ENCODE peak calls at places on chromosomes 4 and X, in nine cellular contexts. One of them, this sample, is unnamed.

GRCh38 chr4:42371306-42372063 is 25.8 kb upstream of the SHISA3 start:
- DNase-seq in PC-3: peak
- DNase-seq in neural progenitor cell: peak
- DNase-seq in IMR-90: peak
- DNase-seq in fibroblast of lung: peak
- DNase-seq in astrocyte: peak
- DNase-seq in MM.1S: peak
- DNase-seq in H9: no peak
- DNase-seq in H1: no peak
- DNase-seq in this sample: no peak

GRCh38 chr4:177485528-177485927 is 43.3 kb upstream of the AGA start:
- DNase-seq in H9: no peak
- DNase-seq in neural progenitor cell: no peak
- DNase-seq in IMR-90: peak
- DNase-seq in MM.1S: no peak
- DNase-seq in H1: no peak
- DNase-seq in PC-3: peak
- DNase-seq in fibroblast of lung: peak
- DNase-seq in astrocyte: peak
- DNase-seq in this sample: no peak

GRCh38 chr4:133588306-133588705 is 439.2 kb downstream of the PCDH10 start:
- DNase-seq in PC-3: no peak
- DNase-seq in fibroblast of lung: no peak
- DNase-seq in astrocyte: peak
- DNase-seq in H1: no peak
- DNase-seq in neural progenitor cell: no peak
- DNase-seq in H9: no peak
- DNase-seq in MM.1S: no peak
- DNase-seq in IMR-90: no peak
- DNase-seq in this sample: no peak

GRCh38 chr4:52651993-52652672 is 7.0 kb downstream of the USP46 start:
- DNase-seq in PC-3: peak
- DNase-seq in neural progenitor cell: no peak
- DNase-seq in H9: no peak
- DNase-seq in astrocyte: no peak
- DNase-seq in MM.1S: no peak
- DNase-seq in fibroblast of lung: no peak
- DNase-seq in H1: no peak
- DNase-seq in IMR-90: peak
- DNase-seq in this sample: no peak

GRCh38 chr4:44772340-44772739 is 46.0 kb upstream of the GNPDA2 start:
- DNase-seq in MM.1S: no peak
- DNase-seq in fibroblast of lung: no peak
- DNase-seq in astrocyte: no peak
- DNase-seq in neural progenitor cell: no peak
- DNase-seq in IMR-90: no peak
- DNase-seq in H9: no peak
- DNase-seq in H1: no peak
- DNase-seq in PC-3: no peak
- DNase-seq in this sample: no peak

GRCh38 chr4:53196872-53197759 is 168.7 kb downstream of the SCFD2 start:
- DNase-seq in astrocyte: peak
- DNase-seq in fibroblast of lung: peak
- DNase-seq in H9: no peak
- DNase-seq in PC-3: peak
- DNase-seq in IMR-90: peak
- DNase-seq in neural progenitor cell: peak
- DNase-seq in H1: no peak
- DNase-seq in MM.1S: peak
- DNase-seq in this sample: no peak

GRCh38 chrX:43025806-43026205 is 247.8 kb upstream of the PPP1R2C start:
- DNase-seq in IMR-90: no peak
- DNase-seq in fibroblast of lung: no peak
- DNase-seq in H9: no peak
- DNase-seq in PC-3: no peak
- DNase-seq in H1: no peak
- DNase-seq in MM.1S: no peak
- DNase-seq in astrocyte: no peak
- DNase-seq in neural progenitor cell: no peak
- DNase-seq in this sample: no peak

GRCh38 chr4:77209012-77209411 is 52.0 kb downstream of the CCNG2 start:
- DNase-seq in PC-3: no peak
- DNase-seq in H1: no peak
- DNase-seq in H9: no peak
- DNase-seq in MM.1S: no peak
- DNase-seq in astrocyte: no peak
- DNase-seq in fibroblast of lung: no peak
- DNase-seq in neural progenitor cell: no peak
- DNase-seq in IMR-90: no peak
- DNase-seq in this sample: no peak

GRCh38 chr4:3657917-3658913 is 108.0 kb upstream of the ADRA2C start:
- DNase-seq in IMR-90: peak
- DNase-seq in fibroblast of lung: peak
- DNase-seq in H9: no peak
- DNase-seq in PC-3: no peak
- DNase-seq in astrocyte: peak
- DNase-seq in H1: no peak
- DNase-seq in MM.1S: no peak
- DNase-seq in neural progenitor cell: no peak
- DNase-seq in this sample: peak

DNA sequence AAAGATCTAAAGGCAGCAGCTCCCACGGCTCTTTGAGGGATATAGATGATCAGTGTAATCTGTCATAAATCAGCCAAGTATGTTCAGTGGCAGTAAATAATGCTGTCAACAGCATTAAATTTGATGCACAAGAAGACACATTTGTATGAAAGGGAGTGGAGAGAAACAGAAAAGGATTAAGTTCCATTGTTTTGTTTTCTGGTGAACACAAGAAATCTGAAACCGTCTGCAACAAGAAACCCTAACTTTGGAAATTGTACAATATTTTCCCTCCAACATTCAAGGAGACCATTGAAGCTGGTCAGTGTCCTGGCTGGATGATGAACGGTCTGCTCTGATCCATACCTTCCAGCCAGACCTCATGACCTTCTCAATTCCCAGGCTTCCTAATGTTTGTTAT is 27.6 kb upstream of the C1QTNF7 start:
- DNase-seq in IMR-90: no peak
- DNase-seq in H1: no peak
- DNase-seq in H9: no peak
- DNase-seq in PC-3: no peak
- DNase-seq in MM.1S: no peak
- DNase-seq in neural progenitor cell: no peak
- DNase-seq in fibroblast of lung: no peak
- DNase-seq in astrocyte: no peak
- DNase-seq in this sample: no peak
- H3K27ac ChIP-seq in IMR-90: peak
- H3K27ac ChIP-seq in H1: no peak
- H3K27ac ChIP-seq in H9: no peak
- H3K27ac ChIP-seq in PC-3: no peak
- H3K27ac ChIP-seq in MM.1S: peak
- H3K27ac ChIP-seq in neural progenitor cell: no peak
- H3K27ac ChIP-seq in fibroblast of lung: no peak
- H3K27ac ChIP-seq in astrocyte: no peak
- H3K27ac ChIP-seq in this sample: no peak

GRCh38 chr4:64857815-64858214 is 448.6 kb upstream of the TECRL start:
- DNase-seq in PC-3: no peak
- DNase-seq in H9: no peak
- DNase-seq in H1: no peak
- DNase-seq in fibroblast of lung: no peak
- DNase-seq in MM.1S: no peak
- DNase-seq in neural progenitor cell: no peak
- DNase-seq in IMR-90: no peak
- DNase-seq in astrocyte: no peak
- DNase-seq in this sample: no peak

DNA sequence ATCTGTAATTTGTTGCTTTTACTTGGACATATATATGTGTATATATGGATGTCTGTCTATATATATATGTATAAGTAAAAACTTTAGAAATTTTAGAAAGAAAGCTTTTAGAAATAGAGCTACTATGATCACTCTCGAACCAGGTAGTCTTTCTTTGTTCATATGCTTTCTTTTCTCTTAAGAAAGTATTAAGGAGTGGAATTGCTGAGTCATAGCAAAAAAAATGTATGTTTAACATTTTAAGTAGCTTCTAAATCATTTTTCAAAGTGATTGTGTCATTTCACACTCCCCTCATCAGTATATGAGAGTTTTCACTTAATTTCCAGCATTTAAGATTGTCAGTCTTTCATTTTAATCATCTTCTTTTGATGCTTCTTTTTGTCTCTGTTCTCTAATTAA is 447.9 kb upstream of the TECRL start:
- DNase-seq in H1: no peak
- DNase-seq in MM.1S: no peak
- DNase-seq in fibroblast of lung: no peak
- DNase-seq in H9: no peak
- DNase-seq in PC-3: peak
- DNase-seq in neural progenitor cell: no peak
- DNase-seq in astrocyte: peak
- DNase-seq in IMR-90: no peak
- DNase-seq in this sample: no peak
- H3K9ac ChIP-seq in H1: no peak
- H3K9ac ChIP-seq in MM.1S: no peak
- H3K9ac ChIP-seq in fibroblast of lung: no peak
- H3K9ac ChIP-seq in H9: no peak
- H3K9ac ChIP-seq in PC-3: no peak
- H3K9ac ChIP-seq in neural progenitor cell: no peak
- H3K9ac ChIP-seq in astrocyte: no peak
- H3K9ac ChIP-seq in IMR-90: no peak
- H3K9ac ChIP-seq in this sample: no peak

GRCh38 chr4:124445071-124445470 is 267.5 kb downstream of the ANKRD50 start:
- DNase-seq in fibroblast of lung: no peak
- DNase-seq in H9: no peak
- DNase-seq in neural progenitor cell: no peak
- DNase-seq in MM.1S: no peak
- DNase-seq in IMR-90: no peak
- DNase-seq in astrocyte: no peak
- DNase-seq in PC-3: no peak
- DNase-seq in H1: no peak
- DNase-seq in this sample: no peak
- TF ChIP-seq CTCF in fibroblast of lung: no peak
- TF ChIP-seq CTCF in H9: no peak
- TF ChIP-seq CTCF in neural progenitor cell: no peak
- TF ChIP-seq CTCF in MM.1S: no peak
- TF ChIP-seq CTCF in IMR-90: no peak
- TF ChIP-seq CTCF in astrocyte: no peak
- TF ChIP-seq CTCF in PC-3: no peak
- TF ChIP-seq CTCF in H1: no peak
- TF ChIP-seq CTCF in this sample: no peak

GRCh38 chrX:19684265-19684664 is 169.0 kb upstream of the MAP3K15 start:
- DNase-seq in PC-3: no peak
- DNase-seq in astrocyte: no peak
- DNase-seq in MM.1S: no peak
- DNase-seq in neural progenitor cell: no peak
- DNase-seq in H9: no peak
- DNase-seq in IMR-90: no peak
- DNase-seq in H1: no peak
- DNase-seq in fibroblast of lung: no peak
- DNase-seq in this sample: no peak

GRCh38 chrX:19682712-19683331 is 167.5 kb upstream of the MAP3K15 start:
- DNase-seq in H1: no peak
- DNase-seq in H9: peak
- DNase-seq in MM.1S: no peak
- DNase-seq in astrocyte: peak
- DNase-seq in IMR-90: peak
- DNase-seq in PC-3: peak
- DNase-seq in neural progenitor cell: peak
- DNase-seq in fibroblast of lung: peak
- DNase-seq in this sample: peak

GRCh38 chrX:19683358-19683757 is 168.1 kb upstream of the MAP3K15 start:
- DNase-seq in neural progenitor cell: no peak
- DNase-seq in H9: no peak
- DNase-seq in PC-3: no peak
- DNase-seq in H1: no peak
- DNase-seq in MM.1S: no peak
- DNase-seq in fibroblast of lung: no peak
- DNase-seq in IMR-90: no peak
- DNase-seq in astrocyte: no peak
- DNase-seq in this sample: no peak

GRCh38 chrX:19686876-19687275 is 171.6 kb upstream of the MAP3K15 start:
- DNase-seq in MM.1S: no peak
- DNase-seq in H1: no peak
- DNase-seq in fibroblast of lung: no peak
- DNase-seq in neural progenitor cell: no peak
- DNase-seq in H9: no peak
- DNase-seq in astrocyte: no peak
- DNase-seq in IMR-90: no peak
- DNase-seq in PC-3: no peak
- DNase-seq in this sample: no peak

GRCh38 chrX:19683817-19684216 is 168.5 kb upstream of the MAP3K15 start:
- DNase-seq in MM.1S: no peak
- DNase-seq in fibroblast of lung: no peak
- DNase-seq in PC-3: no peak
- DNase-seq in neural progenitor cell: no peak
- DNase-seq in IMR-90: no peak
- DNase-seq in H1: no peak
- DNase-seq in H9: no peak
- DNase-seq in astrocyte: no peak
- DNase-seq in this sample: no peak
- H3K27ac ChIP-seq in MM.1S: no peak
- H3K27ac ChIP-seq in fibroblast of lung: peak
- H3K27ac ChIP-seq in PC-3: no peak
- H3K27ac ChIP-seq in neural progenitor cell: no peak
- H3K27ac ChIP-seq in IMR-90: no peak
- H3K27ac ChIP-seq in H1: no peak
- H3K27ac ChIP-seq in H9: no peak
- H3K27ac ChIP-seq in astrocyte: peak
- H3K27ac ChIP-seq in this sample: no peak